ENCODE peak calls at places on chromosome 6, in four cellular contexts. K is omental fat pad, E is ascending aorta, M is AG04450. W is an unnamed sample.

GRCh38 chr6:43940393-43941087 is 170.5 kb downstream of the VEGFA start:
- DNase-seq in K (no peak), M (no peak), E (peak), W (peak)

GRCh38 chr6:16979677-16980076 is 122.2 kb upstream of the STMND1 start:
- DNase-seq in E (no peak), M (no peak), K (no peak), W (no peak)

GRCh38 chr6:107345398-107345797 is 114.0 kb downstream of the PDSS2 start:
- DNase-seq in E (no peak), M (no peak), K (no peak), W (no peak)

GRCh38 chr6:157944983-157945931 is 36.4 kb upstream of the SYNJ2 start:
- DNase-seq in E (no peak), K (no peak), M (no peak), W (no peak)

GRCh38 chr6:153145591-153145990 is 14.5 kb upstream of the RGS17 start:
- DNase-seq in E (no peak), M (no peak), K (no peak), W (no peak)

GRCh38 chr6:99821164-99821563 is 172.9 kb downstream of the MCHR2 start:
- DNase-seq in K (no peak), E (no peak), M (no peak), W (no peak)

GRCh38 chr6:167338551-167339117 is 13.7 kb downstream of the TTLL2 start:
- DNase-seq in E (no peak), M (no peak), K (no peak), W (no peak)

GRCh38 chr6:6003334-6004146 is 3.2 kb downstream of the NRN1 start:
- DNase-seq in K (no peak), E (no peak), M (no peak), W (no peak)

GRCh38 chr6:21992178-21992967 is 304.5 kb downstream of the PRL start:
- DNase-seq in E (no peak), K (no peak), M (no peak), W (no peak)

GRCh38 chr6:25476126-25476525 is 175.9 kb upstream of the SCGN start:
- DNase-seq in K (no peak), M (no peak), E (no peak), W (no peak)

GRCh38 chr6:157806496-157807215 is 16.4 kb upstream of the SNX9 start:
- DNase-seq in E (no peak), K (no peak), M (no peak), W (no peak)

GRCh38 chr6:141675957-141676356 is 456.8 kb upstream of the GJE1 start:
- DNase-seq in K (no peak), E (no peak), M (no peak), W (no peak)
- TF ChIP-seq CTCF in K (no peak), E (no peak), M (peak), W (no peak)

GRCh38 chr6:52573295-52573694 is 3.6 kb downstream of the TRAM2 start:
- DNase-seq in E (no peak), M (no peak), K (no peak), W (no peak)
- TF ChIP-seq CTCF in E (no peak), M (no peak), K (no peak), W (no peak)

GRCh38 chr6:135451617-135452190 is 45.8 kb downstream of the AHI1 start:
- DNase-seq in M (no peak), E (no peak), K (no peak), W (no peak)
- TF ChIP-seq CTCF in M (peak), E (peak), K (no peak), W (peak)

GRCh38 chr6:136036601-136037000 is 185.1 kb downstream of the PDE7B start:
- DNase-seq in E (no peak), M (no peak), K (no peak), W (no peak)

GRCh38 chr6:136038531-136038930 is 187.0 kb downstream of the PDE7B start:
- DNase-seq in M (no peak), K (no peak), E (no peak), W (no peak)

GRCh38 chr6:136039185-136039584 is 187.7 kb downstream of the PDE7B start:
- DNase-seq in K (no peak), E (no peak), M (no peak), W (no peak)

GRCh38 chr6:136037246-136037884 is 185.9 kb downstream of the PDE7B start:
- DNase-seq in M (no peak), E (no peak), K (no peak), W (no peak)

DNA sequence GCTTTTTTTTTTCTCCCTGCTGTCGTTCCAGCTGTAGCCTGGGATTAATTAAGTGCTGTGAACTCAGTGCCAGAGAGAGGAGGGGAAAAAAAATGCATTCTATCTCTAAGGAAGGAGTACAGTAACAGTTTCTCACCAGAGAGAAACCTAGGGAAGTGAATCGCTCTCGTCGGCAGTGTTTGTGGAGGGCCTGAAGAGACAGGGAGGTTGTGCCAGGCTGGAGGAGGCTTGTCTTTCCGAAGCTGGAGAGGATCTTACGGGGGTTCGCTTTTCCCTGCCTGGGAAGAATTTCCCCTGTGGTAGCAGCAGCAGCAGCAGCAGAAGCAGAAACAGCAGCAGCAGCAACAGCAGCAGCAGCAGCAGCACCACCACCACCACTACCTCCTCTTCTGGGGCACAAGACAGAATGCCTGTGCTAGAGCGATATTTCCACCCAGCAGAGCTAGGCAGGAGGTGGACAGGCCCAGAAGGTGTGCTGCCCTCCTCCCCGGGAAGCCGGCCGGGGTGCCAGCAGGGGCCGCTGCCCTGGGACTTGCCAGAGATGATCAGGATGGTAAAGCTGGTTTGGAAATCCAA is 186.5 kb downstream of the PDE7B start:
- DNase-seq in K (no peak), M (peak), E (peak), W (peak)
- TF ChIP-seq CTCF in K (no peak), M (peak), E (no peak), W (no peak)

GRCh38 chr6:33406161-33406560 is 4.7 kb upstream of the PHF1 start:
- DNase-seq in M (no peak), E (no peak), K (no peak), W (no peak)

GRCh38 chr6:33405541-33405940 is 5.3 kb upstream of the PHF1 start:
- DNase-seq in M (no peak), E (no peak), K (no peak), W (no peak)

GRCh38 chr6:33410050-33410710 is 634 bp upstream of the PHF1 start:
- DNase-seq in K (peak), M (peak), E (peak), W (peak)

GRCh38 chr6:33404884-33405283 is 5.9 kb upstream of the PHF1 start:
- DNase-seq in M (no peak), K (no peak), E (no peak), W (no peak)

GRCh38 chr6:33407132-33407718 is 3.6 kb upstream of the PHF1 start:
- DNase-seq in M (no peak), K (no peak), E (no peak), W (no peak)
- TF ChIP-seq CTCF in M (peak), K (no peak), E (no peak), W (no peak)

GRCh38 chr6:2464641-2465040 is 219.2 kb upstream of the GMDS start:
- DNase-seq in M (no peak), K (no peak), E (no peak), W (no peak)

GRCh38 chr6:2465336-2465735 is 219.9 kb upstream of the GMDS start:
- DNase-seq in E (no peak), M (no peak), K (no peak), W (no peak)

GRCh38 chr6:2462831-2463230 is 217.4 kb upstream of the GMDS start:
- DNase-seq in K (no peak), E (no peak), M (no peak), W (no peak)

DNA sequence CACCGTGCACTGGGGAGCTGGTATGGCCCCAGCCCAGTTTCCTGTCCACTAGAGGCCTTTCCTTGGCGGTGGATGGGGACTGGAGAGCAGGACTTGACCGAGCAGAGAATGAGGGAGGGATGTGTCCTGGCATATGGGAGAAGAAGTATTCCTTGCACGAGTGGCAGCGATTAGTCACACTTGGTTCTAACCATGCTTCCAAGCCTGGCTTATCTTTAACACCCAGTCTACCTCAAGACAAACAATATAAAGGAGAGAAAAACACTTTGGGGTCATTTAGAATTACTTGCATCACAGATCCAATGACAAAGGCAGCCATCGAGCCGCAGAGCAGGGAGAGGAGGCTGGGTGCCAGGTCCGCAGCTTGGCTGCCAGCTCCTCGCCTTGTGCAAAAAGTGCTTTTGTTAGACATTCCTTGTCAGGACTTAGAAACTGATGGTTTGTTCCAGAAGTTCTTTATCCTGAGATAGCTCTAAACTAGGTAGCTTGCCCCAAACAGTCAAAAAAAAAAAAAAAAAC is 214.9 kb upstream of the GMDS start:
- DNase-seq in K (no peak), M (no peak), E (no peak), W (no peak)
- TF ChIP-seq CTCF in K (no peak), M (no peak), E (no peak), W (no peak)

W was measured in mesothelial cell of epicardium.